ENCODE peak calls at places on chromosomes 2 and 18, in five cellular contexts. I is WTC11, D is astrocyte of the cerebellum, A is GM06990, L is vagina. R is an unnamed sample.

GRCh38 chr2:188813846-188814245 is 160.3 kb upstream of the COL3A1 start:
- DNase-seq in I (no peak), D (no peak), L (no peak), A (no peak), R (no peak)

GRCh38 chr2:36530178-36530982 is 67.6 kb downstream of the FEZ2 start:
- DNase-seq in L (no peak), D (peak), I (no peak), A (peak), R (peak)

GRCh38 chr2:218026676-218027425 is 24.1 kb upstream of the TNS1 start:
- DNase-seq in I (peak), A (no peak), L (peak), D (no peak), R (no peak)

GRCh38 chr2:135945521-135945920 is 39.9 kb downstream of the DARS1 start:
- DNase-seq in I (no peak), L (no peak), D (no peak), A (no peak), R (no peak)

GRCh38 chr2:139209586-139209985 is 429.4 kb upstream of the NXPH2 start:
- DNase-seq in I (no peak), D (no peak), A (no peak), L (no peak), R (no peak)

GRCh38 chr2:64922482-64923384 is 66.5 kb upstream of the SLC1A4 start:
- DNase-seq in I (peak), A (no peak), L (no peak), D (no peak), R (no peak)

GRCh38 chr2:235712176-235712575 is 218.3 kb downstream of the AGAP1 start:
- DNase-seq in D (no peak), L (no peak), I (no peak), A (no peak), R (no peak)

GRCh38 chr18:50107468-50107867 is 87.5 kb downstream of the MYO5B start:
- DNase-seq in L (no peak), I (no peak), D (no peak), A (no peak), R (no peak)

GRCh38 chr2:130819915-130820861 is 16.5 kb upstream of the ARHGEF4 start:
- DNase-seq in I (peak), A (no peak), D (peak), L (no peak), R (no peak)

R was measured in GM13977.